ENCODE peak calls at places on chromosomes 12 and 14, in four cellular contexts. One of them, this sample, is unnamed.

GRCh38 chr12:123761841-123762714 is at the start of gene DNAH10:
- DNase-seq in left ventricle myocardium inferior: no peak
- DNase-seq in right lobe of liver: peak; percentile 29
- DNase-seq in CD8-positive, alpha-beta T cell: peak; percentile 40
- DNase-seq in this sample: no peak

GRCh38 chr14:39431416-39432178 is 636 bp downstream of the FBXO33 start:
- DNase-seq in left ventricle myocardium inferior: peak; percentile 31
- DNase-seq in right lobe of liver: peak; percentile 64
- DNase-seq in CD8-positive, alpha-beta T cell: peak; percentile 42
- DNase-seq in this sample: peak; percentile 29

GRCh38 chr14:44316647-44317432 is 190.2 kb downstream of the FSCB start:
- DNase-seq in left ventricle myocardium inferior: no peak
- DNase-seq in right lobe of liver: no peak
- DNase-seq in CD8-positive, alpha-beta T cell: no peak
- DNase-seq in this sample: no peak

GRCh38 chr12:68871899-68872298 is 61.1 kb downstream of the CPM start:
- DNase-seq in left ventricle myocardium inferior: no peak
- DNase-seq in right lobe of liver: no peak
- DNase-seq in CD8-positive, alpha-beta T cell: no peak
- DNase-seq in this sample: no peak

GRCh38 chr14:96455588-96455987 is 46.6 kb upstream of the PAPOLA start:
- DNase-seq in left ventricle myocardium inferior: no peak
- DNase-seq in right lobe of liver: no peak
- DNase-seq in CD8-positive, alpha-beta T cell: no peak
- DNase-seq in this sample: no peak

GRCh38 chr12:131454418-131455217 is 256.3 kb upstream of the SFSWAP start:
- DNase-seq in left ventricle myocardium inferior: no peak
- DNase-seq in right lobe of liver: peak; percentile 61
- DNase-seq in CD8-positive, alpha-beta T cell: no peak
- DNase-seq in this sample: no peak

GRCh38 chr12:45182511-45182910 is 33.4 kb upstream of the ANO6 start:
- DNase-seq in left ventricle myocardium inferior: no peak
- DNase-seq in right lobe of liver: no peak
- DNase-seq in CD8-positive, alpha-beta T cell: no peak
- DNase-seq in this sample: no peak

GRCh38 chr12:21989819-21990412 is 48.7 kb upstream of the ABCC9 start:
- DNase-seq in left ventricle myocardium inferior: no peak
- DNase-seq in right lobe of liver: no peak
- DNase-seq in CD8-positive, alpha-beta T cell: no peak
- DNase-seq in this sample: no peak

GRCh38 chr14:81200041-81200440 is 20.7 kb downstream of the GTF2A1 start:
- DNase-seq in left ventricle myocardium inferior: no peak
- DNase-seq in right lobe of liver: no peak
- DNase-seq in CD8-positive, alpha-beta T cell: peak; percentile 5
- DNase-seq in this sample: no peak

GRCh38 chr12:48126953-48127630 is 7.9 kb downstream of the PFKM start:
- DNase-seq in left ventricle myocardium inferior: no peak
- DNase-seq in right lobe of liver: no peak
- DNase-seq in CD8-positive, alpha-beta T cell: no peak
- DNase-seq in this sample: no peak

GRCh38 chr14:104135121-104135903 is 3.1 kb upstream of the KIF26A start:
- DNase-seq in left ventricle myocardium inferior: peak; percentile 15
- DNase-seq in right lobe of liver: peak; percentile 32
- DNase-seq in CD8-positive, alpha-beta T cell: no peak
- DNase-seq in this sample: no peak

GRCh38 chr14:36167431-36167830 is 9.1 kb downstream of the PTCSC3 start:
- DNase-seq in left ventricle myocardium inferior: no peak
- DNase-seq in right lobe of liver: no peak
- DNase-seq in CD8-positive, alpha-beta T cell: no peak
- DNase-seq in this sample: no peak

GRCh38 chr14:70000601-70001000 is 121.4 kb downstream of the SMOC1 start:
- DNase-seq in left ventricle myocardium inferior: no peak
- DNase-seq in right lobe of liver: no peak
- DNase-seq in CD8-positive, alpha-beta T cell: no peak
- DNase-seq in this sample: no peak

GRCh38 chr12:32947203-32947795 is 50.7 kb upstream of the PKP2 start:
- DNase-seq in left ventricle myocardium inferior: no peak
- DNase-seq in right lobe of liver: no peak
- DNase-seq in CD8-positive, alpha-beta T cell: no peak
- DNase-seq in this sample: no peak

GRCh38 chr12:46830731-46831334 is 5.0 kb upstream of the SLC38A4 start:
- DNase-seq in left ventricle myocardium inferior: no peak
- DNase-seq in right lobe of liver: peak; percentile 58
- DNase-seq in CD8-positive, alpha-beta T cell: no peak
- DNase-seq in this sample: no peak

GRCh38 chr12:44546037-44546436 is 330.1 kb downstream of the NELL2 start:
- DNase-seq in left ventricle myocardium inferior: no peak
- DNase-seq in right lobe of liver: no peak
- DNase-seq in CD8-positive, alpha-beta T cell: no peak
- DNase-seq in this sample: no peak

GRCh38 chr14:72864712-72865365 is 29.1 kb downstream of the DPF3 start:
- DNase-seq in left ventricle myocardium inferior: peak; percentile 29
- DNase-seq in right lobe of liver: no peak
- DNase-seq in CD8-positive, alpha-beta T cell: no peak
- DNase-seq in this sample: no peak

GRCh38 chr12:79174656-79175055 is 310.1 kb downstream of the SYT1 start:
- DNase-seq in left ventricle myocardium inferior: no peak
- DNase-seq in right lobe of liver: no peak
- DNase-seq in CD8-positive, alpha-beta T cell: no peak
- DNase-seq in this sample: no peak

GRCh38 chr12:58957298-58957697 is 37.0 kb upstream of the LRIG3 start:
- DNase-seq in left ventricle myocardium inferior: no peak
- DNase-seq in right lobe of liver: no peak
- DNase-seq in CD8-positive, alpha-beta T cell: no peak
- DNase-seq in this sample: no peak

GRCh38 chr14:81311128-81311527 is 89.0 kb downstream of the STON2 start:
- DNase-seq in left ventricle myocardium inferior: no peak
- DNase-seq in right lobe of liver: no peak
- DNase-seq in CD8-positive, alpha-beta T cell: no peak
- DNase-seq in this sample: no peak

GRCh38 chr12:62603811-62604098 is 137.1 kb downstream of the MON2 start:
- DNase-seq in left ventricle myocardium inferior: no peak
- DNase-seq in right lobe of liver: no peak
- DNase-seq in CD8-positive, alpha-beta T cell: no peak
- DNase-seq in this sample: no peak
- H3K4me1 ChIP-seq in left ventricle myocardium inferior: peaks cover 39% of the 10 kb centered on the region
- H3K4me1 ChIP-seq in right lobe of liver: no peaks in the 10 kb centered on the region
- H3K4me1 ChIP-seq in CD8-positive, alpha-beta T cell: peaks cover 19% of the 10 kb centered on the region
- H3K4me1 ChIP-seq in this sample: peaks cover 8% of the 10 kb centered on the region

DNA sequence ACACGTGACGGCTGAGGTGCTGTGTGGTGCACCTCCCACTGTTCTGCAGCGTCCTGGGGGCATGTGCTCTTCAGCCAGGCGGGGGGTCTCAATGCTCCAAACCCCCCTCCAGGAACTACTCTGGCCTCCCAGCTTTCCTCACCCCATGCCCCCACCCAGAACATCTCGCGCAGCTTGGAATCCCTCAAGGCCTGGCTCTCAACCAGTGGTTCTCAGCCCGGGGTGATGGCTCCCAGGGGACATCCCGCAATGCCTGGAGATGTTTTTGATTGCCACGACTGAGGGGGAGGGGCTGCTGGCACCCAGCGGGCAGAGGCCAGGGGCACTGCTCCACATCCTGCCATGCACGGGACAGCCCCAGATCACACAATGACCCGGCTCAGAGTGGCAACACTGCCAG is 78.9 kb upstream of the DICER1 start:
- DNase-seq in left ventricle myocardium inferior: no peak
- DNase-seq in right lobe of liver: no peak
- DNase-seq in CD8-positive, alpha-beta T cell: no peak
- DNase-seq in this sample: no peak
- H3K4me1 ChIP-seq in left ventricle myocardium inferior: peaks cover 55% of the 10 kb centered on the region
- H3K4me1 ChIP-seq in right lobe of liver: no peaks in the 10 kb centered on the region
- H3K4me1 ChIP-seq in CD8-positive, alpha-beta T cell: no peaks in the 10 kb centered on the region
- H3K4me1 ChIP-seq in this sample: no peaks in the 10 kb centered on the region

DNA sequence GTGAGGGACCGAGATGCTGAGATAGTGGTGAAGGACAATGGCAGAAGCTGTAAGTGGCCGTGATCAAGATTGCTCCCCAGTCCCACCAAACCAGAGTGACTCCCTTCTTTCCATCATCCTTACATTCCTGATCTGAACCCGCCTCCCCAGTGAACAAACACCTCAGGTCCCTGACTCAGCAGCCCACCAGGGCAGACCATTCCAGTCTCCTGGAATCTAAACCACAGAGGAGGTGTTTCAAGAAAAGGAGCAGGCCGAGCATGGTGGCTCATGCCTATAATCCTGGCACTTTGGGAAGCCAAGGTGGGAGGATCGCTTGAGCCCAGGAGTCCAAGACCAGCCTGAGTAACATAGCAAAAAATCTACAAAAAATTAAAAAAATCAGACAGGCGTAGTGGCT is 6.6 kb downstream of the ERBB3 start:
- DNase-seq in left ventricle myocardium inferior: no peak
- DNase-seq in right lobe of liver: no peak
- DNase-seq in CD8-positive, alpha-beta T cell: no peak
- DNase-seq in this sample: no peak
- H3K4me1 ChIP-seq in left ventricle myocardium inferior: peaks cover 14% of the 10 kb centered on the region
- H3K4me1 ChIP-seq in right lobe of liver: no peaks in the 10 kb centered on the region
- H3K4me1 ChIP-seq in CD8-positive, alpha-beta T cell: no peaks in the 10 kb centered on the region
- H3K4me1 ChIP-seq in this sample: no peaks in the 10 kb centered on the region

GRCh38 chr12:62519043-62519442 is 52.4 kb downstream of the MON2 start:
- DNase-seq in left ventricle myocardium inferior: peak; percentile 54
- DNase-seq in right lobe of liver: no peak
- DNase-seq in CD8-positive, alpha-beta T cell: no peak
- DNase-seq in this sample: no peak

GRCh38 chr12:62520361-62520760 is 53.7 kb downstream of the MON2 start:
- DNase-seq in left ventricle myocardium inferior: no peak
- DNase-seq in right lobe of liver: no peak
- DNase-seq in CD8-positive, alpha-beta T cell: no peak
- DNase-seq in this sample: no peak

GRCh38 chr12:62525306-62525705 is 58.7 kb downstream of the MON2 start:
- DNase-seq in left ventricle myocardium inferior: no peak
- DNase-seq in right lobe of liver: no peak
- DNase-seq in CD8-positive, alpha-beta T cell: no peak
- DNase-seq in this sample: no peak

GRCh38 chr12:62523619-62524018 is 57.0 kb downstream of the MON2 start:
- DNase-seq in left ventricle myocardium inferior: no peak
- DNase-seq in right lobe of liver: no peak
- DNase-seq in CD8-positive, alpha-beta T cell: no peak
- DNase-seq in this sample: no peak

GRCh38 chr12:62522984-62523383 is 56.4 kb downstream of the MON2 start:
- DNase-seq in left ventricle myocardium inferior: no peak
- DNase-seq in right lobe of liver: no peak
- DNase-seq in CD8-positive, alpha-beta T cell: no peak
- DNase-seq in this sample: no peak
- H3K4me1 ChIP-seq in left ventricle myocardium inferior: peaks cover 18% of the 10 kb centered on the region
- H3K4me1 ChIP-seq in right lobe of liver: no peaks in the 10 kb centered on the region
- H3K4me1 ChIP-seq in CD8-positive, alpha-beta T cell: peaks cover 4% of the 10 kb centered on the region
- H3K4me1 ChIP-seq in this sample: no peaks in the 10 kb centered on the region

DNA sequence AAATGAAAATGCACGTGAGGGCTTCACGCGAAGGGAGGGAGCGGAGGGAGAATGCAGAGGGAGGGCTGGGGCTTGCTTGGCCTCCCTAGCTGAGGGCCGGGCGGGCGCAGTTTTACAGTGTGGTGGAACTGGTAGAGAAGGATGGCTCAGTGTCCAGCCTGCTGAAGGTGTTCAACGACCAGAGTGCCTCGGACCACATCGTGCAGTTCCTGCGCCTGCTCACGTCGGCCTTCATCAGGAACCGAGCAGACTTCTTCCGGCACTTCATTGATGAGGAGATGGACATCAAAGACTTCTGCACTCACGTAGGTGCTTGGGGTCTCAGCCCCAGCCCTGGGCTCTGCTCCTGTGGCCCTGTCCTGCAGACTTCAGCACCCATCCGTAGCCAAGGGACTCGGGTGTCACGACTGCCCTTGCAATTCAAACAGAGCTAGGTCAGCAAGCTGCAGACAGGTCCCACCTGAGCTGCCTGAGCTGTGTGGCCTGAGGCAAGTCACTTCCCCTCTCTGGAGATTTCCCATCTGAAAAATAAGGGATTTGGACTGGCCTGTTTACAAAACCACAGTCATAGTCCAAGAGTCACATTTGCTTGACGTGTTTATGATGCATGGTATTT is 18.4 kb downstream of the OTUB2 start:
- DNase-seq in left ventricle myocardium inferior: no peak
- DNase-seq in right lobe of liver: no peak
- DNase-seq in CD8-positive, alpha-beta T cell: no peak
- DNase-seq in this sample: no peak
- H3K4me1 ChIP-seq in left ventricle myocardium inferior: peaks cover 40% of the 10 kb centered on the region
- H3K4me1 ChIP-seq in right lobe of liver: no peaks in the 10 kb centered on the region
- H3K4me1 ChIP-seq in CD8-positive, alpha-beta T cell: no peaks in the 10 kb centered on the region
- H3K4me1 ChIP-seq in this sample: no peaks in the 10 kb centered on the region

GRCh38 chr12:94172031-94172430 is 23.7 kb downstream of the PLXNC1 start:
- DNase-seq in left ventricle myocardium inferior: no peak
- DNase-seq in right lobe of liver: no peak
- DNase-seq in CD8-positive, alpha-beta T cell: no peak
- DNase-seq in this sample: no peak
- H3K4me1 ChIP-seq in left ventricle myocardium inferior: peaks cover 12% of the 10 kb centered on the region
- H3K4me1 ChIP-seq in right lobe of liver: no peaks in the 10 kb centered on the region
- H3K4me1 ChIP-seq in CD8-positive, alpha-beta T cell: peaks cover 55% of the 10 kb centered on the region
- H3K4me1 ChIP-seq in this sample: peaks cover 14% of the 10 kb centered on the region

GRCh38 chr12:16603265-16603915 is 2.6 kb downstream of the LMO3 start:
- DNase-seq in left ventricle myocardium inferior: no peak
- DNase-seq in right lobe of liver: no peak
- DNase-seq in CD8-positive, alpha-beta T cell: no peak
- DNase-seq in this sample: no peak

GRCh38 chr12:16605666-16606116 is 271 bp downstream of the LMO3 start:
- DNase-seq in left ventricle myocardium inferior: no peak
- DNase-seq in right lobe of liver: no peak
- DNase-seq in CD8-positive, alpha-beta T cell: no peak
- DNase-seq in this sample: no peak

GRCh38 chr12:16606117-16606200 is at the start of gene LMO3:
- DNase-seq in left ventricle myocardium inferior: no peak
- DNase-seq in right lobe of liver: no peak
- DNase-seq in CD8-positive, alpha-beta T cell: no peak
- DNase-seq in this sample: no peak

GRCh38 chr12:16603916-16604575 is 1.9 kb downstream of the LMO3 start:
- DNase-seq in left ventricle myocardium inferior: no peak
- DNase-seq in right lobe of liver: no peak
- DNase-seq in CD8-positive, alpha-beta T cell: no peak
- DNase-seq in this sample: no peak

DNA sequence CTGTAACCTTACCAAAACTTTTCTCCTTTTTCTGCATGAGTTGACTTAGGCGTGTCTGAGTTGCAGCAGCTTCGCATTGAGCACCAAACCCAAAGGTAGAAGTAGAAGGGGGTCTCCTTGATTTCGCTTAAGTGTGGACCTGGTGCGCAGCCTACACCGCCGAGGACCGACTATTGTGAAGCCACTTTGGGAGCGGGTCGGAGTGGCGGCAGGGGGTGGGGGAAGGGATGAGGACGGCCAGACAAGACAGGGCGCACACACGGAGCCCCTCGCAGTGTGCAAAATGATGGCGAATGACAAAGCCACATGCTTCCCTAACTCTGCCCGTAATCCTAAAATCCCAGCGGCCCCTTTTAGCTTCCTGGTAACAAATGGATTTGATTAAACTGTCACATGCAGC is 1.1 kb downstream of the LMO3 start:
- DNase-seq in left ventricle myocardium inferior: no peak
- DNase-seq in right lobe of liver: no peak
- DNase-seq in CD8-positive, alpha-beta T cell: no peak
- DNase-seq in this sample: no peak
- H3K4me1 ChIP-seq in left ventricle myocardium inferior: peaks cover 23% of the 10 kb centered on the region
- H3K4me1 ChIP-seq in right lobe of liver: no peaks in the 10 kb centered on the region
- H3K4me1 ChIP-seq in CD8-positive, alpha-beta T cell: no peaks in the 10 kb centered on the region
- H3K4me1 ChIP-seq in this sample: no peaks in the 10 kb centered on the region